ENCODE peak calls at places on chromosomes 12 and 14, in four cellular contexts. L, T, M and W are unnamed samples.
A peak's percentile ranks its signal among the peaks of the same experiment; 100 is the strongest.

GRCh38 chr12:108907861-108908302 is 28.0 kb downstream of the DAO start:
- DNase-seq in L (no peak), T (no peak), M (no peak), W (peak; percentile 51)

GRCh38 chr12:123319826-123320225 is 44.8 kb downstream of the SBNO1 start:
- DNase-seq in L (no peak), T (no peak), M (no peak), W (no peak)

GRCh38 chr14:65933400-65934068 is 521.0 kb downstream of the FUT8 start:
- DNase-seq in L (no peak), T (no peak), M (peak; percentile 1), W (no peak)

GRCh38 chr12:127810026-127810425 is 456.9 kb upstream of the TMEM132C start:
- DNase-seq in L (no peak), T (no peak), M (peak; percentile 63), W (peak; percentile 90)

GRCh38 chr14:33343016-33343415 is 404.3 kb downstream of the NPAS3 start:
- DNase-seq in L (no peak), T (no peak), M (peak; percentile 33), W (no peak)

GRCh38 chr12:20342111-20342510 is 26.2 kb upstream of the PDE3A start:
- DNase-seq in L (no peak), T (no peak), M (no peak), W (no peak)

GRCh38 chr12:90543841-90544240 is 411.1 kb downstream of the CCER1 start:
- DNase-seq in L (no peak), T (no peak), M (peak; percentile 53), W (no peak)

GRCh38 chr12:75641031-75641780 is 129.8 kb upstream of the KRR1 start:
- DNase-seq in L (peak; percentile 86), T (peak; percentile 57), M (peak; percentile 88), W (no peak)

GRCh38 chr12:117514016-117514415 is 152.6 kb upstream of the NOS1 start:
- DNase-seq in L (no peak), T (no peak), M (no peak), W (no peak)

GRCh38 chr12:11967356-11968040 is 103.2 kb upstream of the BCL2L14 start:
- DNase-seq in L (no peak), T (no peak), M (no peak), W (no peak)

DNA sequence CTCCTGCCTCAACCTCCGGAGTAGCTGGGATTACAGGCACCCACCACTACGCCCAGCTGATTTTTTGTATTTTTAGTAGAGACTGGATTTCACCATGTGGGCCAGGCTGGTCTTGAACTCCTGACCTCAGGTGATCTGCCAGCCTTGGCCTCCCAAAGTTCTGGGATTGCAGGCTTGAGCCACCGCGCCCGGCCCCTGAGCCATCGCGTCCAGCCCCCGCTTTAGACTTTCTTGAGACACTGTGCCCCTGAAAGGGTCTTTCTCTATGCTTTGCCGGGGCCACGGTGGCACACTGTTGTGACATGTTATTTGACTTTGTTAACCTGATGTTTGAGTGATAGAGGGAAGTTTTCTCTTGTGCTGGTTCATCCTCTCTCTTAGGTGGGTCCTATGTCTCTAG is 186.4 kb downstream of the BTG1 start:
- DNase-seq in L (no peak), T (no peak), M (no peak), W (no peak)
- H3K4me3 ChIP-seq in L (no peak overlapping the region), T (no peak overlapping the region), M (no peak overlapping the region), W (no peak overlapping the region)

DNA sequence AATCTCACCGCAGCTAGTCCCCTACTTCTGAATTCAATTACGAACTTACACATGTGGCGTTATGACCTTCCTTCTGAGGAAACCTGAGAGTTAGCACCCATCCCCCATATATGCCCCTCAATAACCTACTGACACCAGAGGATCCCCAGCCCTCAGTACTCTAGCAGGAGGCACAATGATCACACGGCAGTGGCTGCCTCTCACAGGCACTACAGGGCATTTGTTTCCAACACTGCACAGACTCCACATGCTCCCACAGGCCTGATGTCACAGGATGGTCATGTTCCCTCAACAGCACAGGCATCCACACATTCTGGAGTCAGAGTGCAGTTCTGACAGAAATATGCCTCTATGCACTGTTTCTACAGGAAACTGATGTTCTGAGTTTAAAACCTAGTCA is 17.4 kb downstream of the PPP1CC start:
- DNase-seq in L (no peak), T (no peak), M (no peak), W (no peak)
- TF ChIP-seq CTCF in L (no peak), T (no peak), M (no peak), W (no peak)

DNA sequence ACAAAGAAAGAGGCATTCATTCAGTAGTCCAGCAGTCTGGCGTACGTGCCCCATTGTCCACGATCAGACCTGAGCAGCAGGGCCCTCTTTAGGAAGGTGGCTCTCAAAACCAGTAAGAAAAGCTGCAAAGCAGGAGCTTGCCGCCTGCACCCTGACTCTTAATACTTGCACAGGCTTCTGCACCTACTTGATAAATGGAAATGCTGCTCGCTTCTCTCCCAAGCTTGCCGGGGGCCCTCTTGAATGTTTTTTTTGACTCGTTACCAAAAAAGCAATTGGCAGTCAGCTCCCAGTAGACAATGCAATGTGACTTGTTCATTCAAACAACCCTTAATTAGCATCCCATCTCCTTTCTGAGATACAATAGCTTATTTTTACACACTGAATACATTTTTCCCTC is 27.2 kb upstream of the PTPRB start:
- DNase-seq in L (no peak), T (no peak), M (peak; percentile 39), W (no peak)
- H3K4me3 ChIP-seq in L (no peak overlapping the region), T (no peak overlapping the region), M (no peak overlapping the region), W (no peak overlapping the region)

GRCh38 chr12:132761032-132761910 is at the start of gene ANKLE2:
- DNase-seq in L (no peak), T (peak; percentile 69), M (peak; percentile 61), W (no peak)
- TF ChIP-seq CTCF in L (no peak), T (no peak), M (no peak), W (no peak)

GRCh38 chr14:85583311-85583710 is 53.4 kb downstream of the FLRT2 start:
- DNase-seq in L (no peak), T (no peak), M (no peak), W (no peak)
- H3K4me3 ChIP-seq in L (no peak overlapping the region), T (no peak overlapping the region), M (no peak overlapping the region), W (no peak overlapping the region)

GRCh38 chr12:98516184-98516873 is 939 bp downstream of the TMPO start:
- DNase-seq in L (peak; percentile 91), T (peak; percentile 89), M (peak; percentile 86), W (peak; percentile 34)
- TF ChIP-seq CTCF in L (peak; percentile 59), T (peak; percentile 70), M (peak; percentile 69), W (peak; percentile 67)

GRCh38 chr14:95359974-95360826 is 40.5 kb upstream of the CLMN start:
- DNase-seq in L (no peak), T (peak; percentile 25), M (no peak), W (no peak)
- H3K4me3 ChIP-seq in L (no peak overlapping the region), T (no peak overlapping the region), M (no peak overlapping the region), W (peak overlapping the region; percentile 6)

GRCh38 chr14:39562175-39562574 is 129.9 kb upstream of the FBXO33 start:
- DNase-seq in L (no peak), T (no peak), M (no peak), W (no peak)
- TF ChIP-seq CTCF in L (no peak), T (no peak), M (no peak), W (no peak)

GRCh38 chr12:55720894-55721444 is 776 bp downstream of the RDH5 start:
- DNase-seq in L (no peak), T (no peak), M (peak; percentile 90), W (no peak)

GRCh38 chr12:55718650-55719275 is 1.4 kb upstream of the RDH5 start:
- DNase-seq in L (no peak), T (no peak), M (no peak), W (no peak)

GRCh38 chr12:55721601-55722213 is 1.5 kb downstream of the RDH5 start:
- DNase-seq in L (no peak), T (no peak), M (no peak), W (no peak)

GRCh38 chr12:55719371-55719770 is 822 bp upstream of the RDH5 start:
- DNase-seq in L (no peak), T (no peak), M (no peak), W (no peak)

GRCh38 chr12:55720071-55720564 is at the start of gene RDH5:
- DNase-seq in L (no peak), T (no peak), M (peak; percentile 83), W (no peak)
- H3K4me3 ChIP-seq in L (no peak within 1 kb of the TSS), T (no peak within 1 kb of the TSS), M (no peak within 1 kb of the TSS), W (peak within 1 kb of the TSS; percentile 33)

DNA sequence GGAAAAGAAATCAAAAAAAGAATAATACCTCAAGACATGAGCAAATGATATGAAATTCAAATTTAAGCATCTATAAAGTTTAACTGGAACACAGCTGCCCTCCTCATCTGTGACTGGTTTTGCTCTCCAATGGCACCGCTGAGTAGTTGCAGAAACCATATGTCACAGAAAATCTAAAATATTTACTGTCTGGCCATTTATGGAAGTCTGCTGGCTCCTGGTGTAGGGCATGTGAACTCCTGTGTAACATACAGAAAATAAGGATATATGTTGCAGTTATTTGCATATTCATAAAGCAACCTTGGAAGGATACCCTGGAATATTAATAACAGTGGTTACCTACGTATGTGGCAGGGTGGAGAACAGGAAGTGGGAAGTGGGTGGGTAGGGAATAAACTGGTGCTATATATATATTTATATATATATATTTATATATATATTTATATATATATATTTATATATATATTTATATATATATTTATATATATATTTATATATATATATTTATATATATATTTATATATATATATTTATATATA is 48.3 kb downstream of the LTBP2 start:
- DNase-seq in L (no peak), T (no peak), M (no peak), W (no peak)
- TF ChIP-seq CTCF in L (no peak), T (no peak), M (no peak), W (no peak)